ENCODE peak calls at places on chromosomes 3 and 15, in five cellular contexts. F is brain microvascular endothelial cell, Y is A673, T is BJ, Z is GM23338. X is an unnamed sample. For H3K27me3, the result is how much of the 10 kb centered on the place peaks cover.

GRCh38 chr3:39911465-39912309 is 102.3 kb downstream of the MYRIP start:
- DNase-seq in Y (no peak), Z (peak), T (no peak), F (no peak), X (no peak)

GRCh38 chr15:71634820-71635219 is 175.5 kb upstream of the NR2E3 start:
- DNase-seq in Z (no peak), F (no peak), Y (peak), T (no peak), X (no peak)

GRCh38 chr3:156317457-156317856 is 197.1 kb downstream of the KCNAB1 start:
- DNase-seq in Y (peak), T (no peak), Z (peak), F (peak), X (no peak)

GRCh38 chr15:22956257-22956979 is 23.8 kb downstream of the CYFIP1 start:
- DNase-seq in Y (no peak), Z (no peak), T (no peak), F (peak), X (no peak)

GRCh38 chr15:57875347-57875746 is 168.8 kb downstream of the POLR2M start:
- DNase-seq in Z (no peak), Y (no peak), T (no peak), F (no peak), X (no peak)

GRCh38 chr15:32994810-32995424 is 199.6 kb downstream of the FMN1 start:
- DNase-seq in Z (peak), Y (peak), F (peak), T (no peak), X (no peak)

GRCh38 chr3:144167634-144168033 is 196.0 kb downstream of the DIPK2A start:
- DNase-seq in Y (no peak), F (no peak), Z (no peak), T (no peak), X (no peak)

GRCh38 chr15:85997618-85998017 is 82.1 kb upstream of the AGBL1 start:
- DNase-seq in T (no peak), Y (no peak), Z (no peak), F (no peak), X (no peak)

GRCh38 chr3:156409694-156410093 is 145.2 kb downstream of the SSR3 start:
- DNase-seq in Y (no peak), F (no peak), Z (no peak), T (no peak), X (no peak)

GRCh38 chr15:39651295-39651694 is 70.4 kb downstream of the THBS1 start:
- DNase-seq in F (no peak), Z (no peak), T (no peak), Y (no peak), X (no peak)

GRCh38 chr3:123349201-123349535 is 99.7 kb downstream of the ADCY5 start:
- DNase-seq in T (no peak), Y (no peak), Z (no peak), F (no peak), X (no peak)

GRCh38 chr3:123347205-123347604 is 101.7 kb downstream of the ADCY5 start:
- DNase-seq in F (no peak), Z (no peak), Y (no peak), T (no peak), X (no peak)

GRCh38 chr3:123348471-123349200 is 100.3 kb downstream of the ADCY5 start:
- DNase-seq in F (no peak), Y (no peak), Z (no peak), T (no peak), X (no peak)

GRCh38 chr3:123346726-123347125 is 102.2 kb downstream of the ADCY5 start:
- DNase-seq in Z (no peak), Y (no peak), F (no peak), T (no peak), X (no peak)

GRCh38 chr3:123347691-123348264 is 101.1 kb downstream of the ADCY5 start:
- DNase-seq in T (no peak), Y (no peak), F (no peak), Z (peak), X (no peak)
- H3K27me3 ChIP-seq in T (under half), Y (under half), F (under half), Z (under half), X (under half)

DNA sequence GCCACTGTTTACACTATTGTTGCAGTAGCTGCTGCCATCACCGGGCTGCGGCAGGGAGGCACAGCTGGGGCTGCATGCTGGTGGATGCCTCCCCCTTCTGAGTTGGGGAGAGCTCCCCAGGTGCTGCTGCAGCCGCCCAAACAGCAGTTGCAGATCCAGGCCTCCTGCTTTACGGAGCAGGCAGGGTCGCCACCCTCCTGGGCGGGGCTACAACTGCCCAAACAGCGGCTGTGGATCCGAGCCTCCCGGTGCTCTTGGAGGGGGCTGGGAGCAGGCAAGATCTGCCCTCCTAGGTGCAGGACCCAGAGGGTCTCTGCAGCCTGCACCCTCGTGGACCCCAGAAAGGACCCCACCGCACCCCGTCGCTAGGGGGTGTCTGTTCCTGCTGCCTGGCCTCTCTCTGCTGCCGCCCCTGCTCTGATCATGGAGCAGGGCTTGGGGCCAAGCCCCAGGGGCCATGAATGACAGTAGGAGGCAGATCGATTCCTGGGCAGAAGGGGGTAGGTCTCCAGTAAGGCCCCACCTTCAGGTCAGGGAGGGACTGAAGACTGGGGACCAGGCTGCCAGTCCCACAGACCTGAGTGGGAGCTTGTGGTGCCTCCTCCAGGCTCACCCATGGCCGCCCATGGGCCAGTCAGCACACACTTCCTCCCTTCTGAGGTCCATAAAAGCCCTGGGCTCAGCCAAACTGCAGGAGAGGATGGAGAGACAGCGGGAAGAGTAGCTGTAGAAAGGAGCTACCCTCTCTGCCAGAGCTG is 4.5 kb upstream of the SKIC8 start:
- DNase-seq in Z (peak), T (no peak), Y (no peak), F (no peak), X (no peak)
- H3K4me3 ChIP-seq in Z (no peak), T (no peak), Y (no peak), F (no peak), X (no peak)

GRCh38 chr3:181724432-181724740 is 12.7 kb downstream of the SOX2 start:
- DNase-seq in Z (no peak), T (no peak), F (no peak), Y (no peak), X (no peak)

GRCh38 chr3:181725033-181725775 is 13.5 kb downstream of the SOX2 start:
- DNase-seq in Y (no peak), F (no peak), Z (no peak), T (no peak), X (no peak)

GRCh38 chr3:181722156-181722555 is 10.4 kb downstream of the SOX2 start:
- DNase-seq in F (no peak), T (no peak), Z (no peak), Y (no peak), X (no peak)

GRCh38 chr3:181723064-181723463 is 11.3 kb downstream of the SOX2 start:
- DNase-seq in Z (no peak), T (no peak), F (no peak), Y (no peak), X (no peak)

DNA sequence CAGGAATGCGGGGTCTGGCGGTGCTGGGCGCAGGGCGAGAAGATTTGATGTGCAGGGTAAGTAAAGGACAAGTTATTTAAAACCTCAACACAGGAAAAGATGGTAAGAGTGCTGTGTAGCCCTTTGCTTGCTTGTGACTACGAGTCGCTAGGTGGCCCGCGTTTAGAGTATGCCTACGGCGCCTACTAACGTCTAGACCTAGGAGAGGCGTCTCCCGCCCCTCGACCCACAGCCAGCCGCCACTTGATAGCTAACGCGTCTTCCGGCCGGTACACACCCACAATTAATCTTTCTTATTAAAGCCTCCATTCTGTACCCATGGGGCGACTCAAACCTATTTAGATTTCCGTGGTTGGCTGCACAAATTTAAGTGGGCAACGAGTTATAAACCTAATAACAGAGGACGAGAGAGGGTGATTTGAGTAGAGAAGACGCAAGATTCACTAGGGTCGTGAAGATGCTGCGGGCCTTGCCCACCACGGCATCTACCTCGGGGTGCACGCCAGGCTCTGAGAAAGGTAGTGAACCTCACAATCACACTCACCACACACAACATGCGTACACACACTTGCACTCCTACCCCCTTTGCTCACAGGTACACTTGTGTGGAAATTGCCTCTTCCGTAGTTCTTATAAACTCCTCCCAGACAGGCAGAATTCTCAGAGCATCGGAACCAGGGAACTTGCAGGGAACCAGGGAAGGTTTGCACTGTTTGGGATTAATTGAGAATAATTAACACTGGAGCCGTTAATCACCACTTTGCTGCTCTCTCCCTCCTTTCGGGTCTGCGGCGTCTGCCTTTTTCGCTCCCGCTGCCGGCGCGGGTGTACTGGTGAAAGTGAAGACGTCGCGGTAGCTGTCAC is 12.1 kb downstream of the SOX2 start:
- DNase-seq in Z (peak), T (no peak), Y (no peak), F (no peak), X (no peak)
- H3K27me3 ChIP-seq in Z (half or more), T (under half), Y (under half), F (half or more), X (under half)

GRCh38 chr3:49108346-49108745 is 3.8 kb upstream of the QARS1 start:
- DNase-seq in Y (no peak), F (no peak), Z (no peak), T (no peak), X (no peak)

GRCh38 chr3:49104427-49105291 is at the start of gene QARS1:
- DNase-seq in F (peak), Z (peak), T (peak), Y (peak), X (peak)

GRCh38 chr3:49100046-49100615 is 4.4 kb downstream of the QARS1 start:
- DNase-seq in Y (no peak), F (no peak), T (no peak), Z (no peak), X (no peak)

GRCh38 chr3:49098910-49099630 is 5.2 kb upstream of the QRICH1 start:
- DNase-seq in Y (no peak), F (no peak), T (no peak), Z (no peak), X (no peak)

DNA sequence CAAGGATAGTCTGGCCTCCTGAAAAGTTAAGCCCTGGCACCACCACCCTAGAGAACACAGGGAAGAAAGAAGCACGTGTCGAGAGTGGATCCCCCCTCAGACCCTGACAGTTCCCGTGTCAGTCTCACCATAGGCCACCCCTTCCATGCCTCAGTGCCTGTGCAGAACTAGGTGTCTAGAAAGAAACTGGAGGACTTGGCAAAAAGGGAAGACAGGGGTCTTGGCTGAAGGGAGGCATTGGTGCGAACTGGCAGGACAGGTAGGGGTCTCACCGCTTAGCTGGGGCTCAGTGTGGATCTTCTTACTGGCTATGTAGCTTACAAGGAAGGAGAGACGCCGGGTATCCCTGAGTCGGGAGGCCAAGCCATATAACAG is 518 bp downstream of the QARS1 start:
- DNase-seq in Z (no peak), Y (no peak), F (no peak), T (no peak), X (no peak)
- H3K4me3 ChIP-seq in Z (peak), Y (peak), F (peak), T (peak), X (peak)

GRCh38 chr15:90062023-90062728 is 40.1 kb downstream of the IDH2 start:
- DNase-seq in F (peak), Y (peak), T (no peak), Z (peak), X (peak)
- H3K27me3 ChIP-seq in F (under half), Y (under half), T (under half), Z (under half), X (under half)

GRCh38 chr3:134373278-134373941 is 837 bp downstream of the AMOTL2 start:
- DNase-seq in T (no peak), Z (peak), Y (peak), F (peak), X (peak)
- H3K4me3 ChIP-seq in T (peak), Z (peak), Y (peak), F (peak), X (peak)

GRCh38 chr3:46716461-46717441 is 918 bp downstream of the PRSS50 start:
- DNase-seq in T (no peak), Z (no peak), Y (no peak), F (no peak), X (no peak)

GRCh38 chr3:46717447-46718231 is at the start of gene PRSS50:
- DNase-seq in Y (no peak), F (no peak), Z (peak), T (no peak), X (no peak)

GRCh38 chr3:46721009-46721408 is 3.3 kb upstream of the PRSS50 start:
- DNase-seq in Y (no peak), T (no peak), Z (no peak), F (no peak), X (no peak)

GRCh38 chr3:46719735-46720271 is 2.1 kb upstream of the PRSS50 start:
- DNase-seq in Y (no peak), T (no peak), Z (no peak), F (no peak), X (no peak)

GRCh38 chr3:46719044-46719565 is 1.4 kb upstream of the PRSS50 start:
- DNase-seq in Z (no peak), T (no peak), F (no peak), Y (no peak), X (no peak)
- H3K27me3 ChIP-seq in Z (under half), T (under half), F (under half), Y (under half), X (under half)